ENCODE peak calls at places on chromosomes 12 and 14, in six cellular contexts. Y is CD8-positive, alpha-beta T cell; O is endothelial cell; L is epithelial cell of esophagus; D is GM10248; N is fibroblast of lung. B is an unnamed sample.

GRCh38 chr14:34733245-34733644 is 18.9 kb upstream of the CFL2 start:
- DNase-seq in D (no peak), O (no peak), Y (no peak), L (peak; percentile 78), N (peak; percentile 80), B (no peak)

GRCh38 chr12:31346211-31346610 is 20.3 kb upstream of the SINHCAF start:
- DNase-seq in D (no peak), L (no peak), O (no peak), Y (no peak), N (no peak), B (no peak)

GRCh38 chr12:3704512-3705348 is 48.2 kb downstream of the CRACR2A start:
- DNase-seq in N (no peak), D (no peak), Y (no peak), O (no peak), L (no peak), B (peak; percentile 35)

GRCh38 chr12:132634411-132634990 is 15.9 kb downstream of the P2RX2 start:
- DNase-seq in Y (no peak), D (no peak), O (no peak), L (no peak), N (no peak), B (no peak)

GRCh38 chr12:16602412-16602811 is 3.5 kb downstream of the LMO3 start:
- DNase-seq in D (no peak), Y (no peak), N (no peak), L (no peak), O (no peak), B (no peak)

GRCh38 chr12:6608592-6609311 is 1.6 kb upstream of the CHD4 start:
- DNase-seq in Y (no peak), O (no peak), L (no peak), D (no peak), N (no peak), B (no peak)

GRCh38 chr14:90040411-90040810 is 21.4 kb upstream of the KCNK13 start:
- DNase-seq in D (no peak), O (no peak), N (no peak), Y (no peak), L (no peak), B (no peak)

GRCh38 chr14:96698846-96699543 is 98.2 kb upstream of the VRK1 start:
- DNase-seq in L (no peak), Y (no peak), O (no peak), D (peak; percentile 79), N (no peak), B (peak; percentile 68)

GRCh38 chr12:47939009-47939601 is 24.3 kb upstream of the TMEM106C start:
- DNase-seq in N (no peak), D (no peak), Y (no peak), L (no peak), O (no peak), B (no peak)

GRCh38 chr12:34401659-34402227 is 379.4 kb downstream of the ALG10 start:
- DNase-seq in Y (peak; percentile 2), L (no peak), O (peak; percentile 1), N (no peak), D (peak; percentile 5), B (peak; percentile 1)

GRCh38 chr12:132018193-132018916 is 68.6 kb downstream of the EP400 start:
- DNase-seq in L (peak; percentile 5), O (no peak), Y (no peak), D (no peak), N (peak; percentile 15), B (no peak)

GRCh38 chr12:50326636-50327284 is 43.4 kb upstream of the LIMA1 start:
- DNase-seq in L (peak; percentile 57), O (no peak), N (peak; percentile 64), Y (no peak), D (no peak), B (no peak)

GRCh38 chr12:52236386-52237050 is 3.5 kb downstream of the KRT7 start:
- DNase-seq in D (no peak), N (no peak), Y (no peak), L (no peak), O (no peak), B (no peak)

GRCh38 chr14:39043352-39043943 is 59.6 kb downstream of the SEC23A start:
- DNase-seq in O (no peak), Y (no peak), N (no peak), D (no peak), L (no peak), B (no peak)

GRCh38 chr14:48584031-48584430 is 908.6 kb upstream of the MDGA2 start:
- DNase-seq in D (no peak), Y (no peak), L (peak; percentile 56), O (no peak), N (peak; percentile 50), B (no peak)

GRCh38 chr12:123038486-123038885 is 58.0 kb downstream of the ARL6IP4 start:
- DNase-seq in D (no peak), Y (no peak), N (no peak), O (no peak), L (no peak), B (no peak)

GRCh38 chr14:76473381-76474263 is 97.7 kb downstream of the ESRRB start:
- DNase-seq in N (peak; percentile 10), Y (no peak), O (no peak), L (no peak), D (no peak), B (no peak)

GRCh38 chr14:89190779-89191513 is 226.1 kb downstream of the FOXN3 start:
- DNase-seq in Y (no peak), O (no peak), L (no peak), N (peak; percentile 12), D (no peak), B (no peak)

GRCh38 chr14:39015964-39016577 is 87.0 kb downstream of the SEC23A start:
- DNase-seq in L (peak; percentile 28), O (no peak), N (peak; percentile 8), D (no peak), Y (no peak), B (no peak)

GRCh38 chr12:84756961-84757360 is 155.6 kb downstream of the SLC6A15 start:
- DNase-seq in O (no peak), D (no peak), N (peak; percentile 83), Y (no peak), L (no peak), B (no peak)

GRCh38 chr12:2501464-2502181 is 293.1 kb upstream of the FKBP4 start:
- DNase-seq in O (peak; percentile 63), N (no peak), Y (no peak), L (no peak), D (no peak), B (no peak)

GRCh38 chr12:67784831-67785230 is 136.3 kb downstream of the DYRK2 start:
- DNase-seq in D (no peak), L (no peak), O (no peak), N (no peak), Y (no peak), B (no peak)

GRCh38 chr14:75578786-75579781 is 664 bp downstream of the FLVCR2 start:
- DNase-seq in O (no peak), D (no peak), Y (no peak), L (no peak), N (no peak), B (no peak)

GRCh38 chr12:110373025-110373876 is 30.3 kb downstream of the ANAPC7 start:
- DNase-seq in L (peak; percentile 80), O (no peak), N (no peak), Y (no peak), D (no peak), B (no peak)

GRCh38 chr12:59494617-59495016 is 101.2 kb upstream of the SLC16A7 start:
- DNase-seq in N (no peak), O (no peak), Y (no peak), L (no peak), D (no peak), B (no peak)
- TF ChIP-seq CTCF in N (no peak), O (no peak), Y (no peak), L (no peak), D (no peak), B (no peak)

DNA sequence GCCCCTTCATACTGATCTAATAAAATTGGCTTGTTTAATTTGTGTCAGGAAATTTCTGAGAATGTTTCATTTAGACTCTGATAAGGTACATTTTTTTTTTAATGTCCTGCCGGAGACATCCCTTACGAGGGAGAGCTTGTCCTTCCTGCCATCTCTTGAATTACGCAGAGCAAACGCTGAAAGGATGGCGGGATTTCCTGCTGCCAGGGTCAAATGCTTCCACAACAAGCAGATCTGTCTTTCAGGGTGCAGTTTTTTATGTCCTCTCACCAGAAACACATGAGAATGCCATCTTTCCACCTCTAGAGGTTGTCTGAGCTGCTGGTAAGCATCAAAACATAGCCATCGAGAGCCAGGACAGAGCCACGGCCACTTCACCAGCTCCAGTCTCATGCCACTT is 126.8 kb upstream of the ARHGAP5 start:
- DNase-seq in D (no peak), O (no peak), Y (no peak), L (no peak), N (no peak), B (no peak)
- TF ChIP-seq CTCF in D (no peak), O (no peak), Y (no peak), L (no peak), N (no peak), B (no peak)

GRCh38 chr12:74108729-74109128 is 428.9 kb upstream of the ATXN7L3B start:
- DNase-seq in N (no peak), L (no peak), Y (no peak), O (no peak), D (no peak), B (no peak)

DNA sequence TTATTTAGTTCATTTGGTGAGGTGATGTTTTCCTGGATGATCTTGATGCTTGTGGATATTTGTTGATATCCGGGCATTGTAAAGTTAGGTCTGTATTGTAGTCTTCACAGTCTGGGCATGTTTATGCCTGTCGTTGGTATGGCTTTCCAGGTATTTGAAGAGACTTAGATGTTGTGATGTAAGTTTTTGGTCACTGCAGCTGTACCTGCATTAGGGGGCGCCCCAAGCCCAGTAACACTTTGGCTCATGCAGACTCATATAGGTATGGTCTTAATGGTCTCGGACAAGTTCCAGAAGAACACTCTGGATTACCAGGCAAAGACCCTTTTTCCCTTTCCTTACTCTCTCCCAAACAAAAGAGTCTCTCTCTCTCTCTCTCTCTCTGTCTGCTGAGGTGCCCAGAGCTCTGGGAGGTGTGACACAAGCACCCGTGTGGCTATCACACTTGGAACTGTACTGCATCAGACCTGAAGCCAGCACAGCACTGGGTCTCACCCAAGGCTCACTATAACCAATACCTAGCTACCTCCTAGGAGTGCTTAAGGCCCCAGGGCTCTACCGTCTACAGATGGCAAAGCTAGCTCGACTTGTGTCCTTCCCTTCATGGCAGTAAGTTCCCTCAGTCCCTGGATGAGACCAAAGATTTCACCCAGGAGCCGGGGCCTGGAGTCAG is 425.8 kb upstream of the ATXN7L3B start:
- DNase-seq in L (peak; percentile 89), N (peak; percentile 5), D (no peak), Y (no peak), O (peak; percentile 66), B (no peak)
- TF ChIP-seq CTCF in L (peak; percentile 60), N (no peak), D (peak; percentile 38), Y (no peak), O (peak; percentile 42), B (peak; percentile 29)

DNA sequence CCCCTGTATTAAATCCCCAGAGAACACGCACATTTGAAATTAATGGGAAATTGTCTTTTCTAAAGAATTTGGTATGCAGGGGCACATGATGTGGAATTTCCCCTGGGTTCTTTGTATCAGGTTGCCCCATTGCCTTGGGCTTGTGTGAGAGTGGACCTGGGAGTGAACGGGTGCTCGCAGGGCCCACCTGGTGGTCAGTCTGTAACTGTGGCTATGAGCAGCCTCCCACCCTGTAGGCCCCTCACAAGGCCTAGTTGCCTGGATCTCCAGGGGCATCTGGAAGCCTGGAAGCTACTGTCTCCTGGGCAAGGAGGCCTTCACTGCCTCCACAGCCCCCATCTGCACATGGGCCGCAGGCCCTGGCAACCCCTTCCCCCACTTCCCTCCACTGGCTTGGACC is 96.7 kb downstream of the SLC25A47 start:
- DNase-seq in O (peak; percentile 21), D (no peak), Y (no peak), L (no peak), N (no peak), B (no peak)
- TF ChIP-seq CTCF in O (peak; percentile 14), D (no peak), Y (no peak), L (no peak), N (no peak), B (no peak)

B was measured in GM13976.